ENCODE peak calls at places on chromosomes 2 and 18, in ten cellular contexts. One of them, this sample, is unnamed. For H3K9me3, the result is how much of the 10 kb centered on the place peaks cover.

GRCh38 chr18:9516437-9517064 is 41.2 kb downstream of the RALBP1 start:
- DNase-seq in prostate gland: no peak
- DNase-seq in K562: peak
- DNase-seq in sigmoid colon: no peak
- DNase-seq in HepG2: peak
- DNase-seq in HCT116: peak
- DNase-seq in transverse colon: no peak
- DNase-seq in endothelial cell of umbilical vein: peak
- DNase-seq in Panc1: no peak
- DNase-seq in stomach: no peak
- DNase-seq in this sample: no peak

GRCh38 chr2:142973822-142974207 is 96.4 kb downstream of the KYNU start:
- DNase-seq in HepG2: no peak
- DNase-seq in endothelial cell of umbilical vein: no peak
- DNase-seq in transverse colon: no peak
- DNase-seq in sigmoid colon: no peak
- DNase-seq in HCT116: no peak
- DNase-seq in stomach: no peak
- DNase-seq in prostate gland: no peak
- DNase-seq in Panc1: no peak
- DNase-seq in K562: no peak
- DNase-seq in this sample: no peak

GRCh38 chr2:112493858-112494648 is 12.1 kb downstream of the TTL start:
- DNase-seq in transverse colon: peak
- DNase-seq in prostate gland: no peak
- DNase-seq in HCT116: no peak
- DNase-seq in HepG2: peak
- DNase-seq in stomach: no peak
- DNase-seq in Panc1: no peak
- DNase-seq in endothelial cell of umbilical vein: peak
- DNase-seq in sigmoid colon: no peak
- DNase-seq in K562: peak
- DNase-seq in this sample: no peak

GRCh38 chr2:149601141-149601796 is 13.7 kb upstream of the MMADHC start:
- DNase-seq in transverse colon: no peak
- DNase-seq in Panc1: no peak
- DNase-seq in prostate gland: no peak
- DNase-seq in HepG2: no peak
- DNase-seq in sigmoid colon: no peak
- DNase-seq in stomach: no peak
- DNase-seq in HCT116: no peak
- DNase-seq in K562: no peak
- DNase-seq in endothelial cell of umbilical vein: peak
- DNase-seq in this sample: no peak

GRCh38 chr2:17800693-17801458 is 15.4 kb upstream of the MSGN1 start:
- DNase-seq in endothelial cell of umbilical vein: no peak
- DNase-seq in K562: no peak
- DNase-seq in sigmoid colon: no peak
- DNase-seq in prostate gland: peak
- DNase-seq in transverse colon: peak
- DNase-seq in Panc1: no peak
- DNase-seq in stomach: no peak
- DNase-seq in HepG2: no peak
- DNase-seq in HCT116: no peak
- DNase-seq in this sample: no peak

GRCh38 chr2:17877811-17878221 is 651 bp upstream of the KCNS3 start:
- DNase-seq in K562: no peak
- DNase-seq in sigmoid colon: no peak
- DNase-seq in Panc1: no peak
- DNase-seq in HepG2: no peak
- DNase-seq in endothelial cell of umbilical vein: peak
- DNase-seq in stomach: no peak
- DNase-seq in transverse colon: peak
- DNase-seq in prostate gland: peak
- DNase-seq in HCT116: no peak
- DNase-seq in this sample: no peak

GRCh38 chr2:149466635-149467034 is 120.9 kb downstream of the MMADHC start:
- DNase-seq in prostate gland: no peak
- DNase-seq in HepG2: no peak
- DNase-seq in K562: no peak
- DNase-seq in sigmoid colon: no peak
- DNase-seq in endothelial cell of umbilical vein: no peak
- DNase-seq in transverse colon: no peak
- DNase-seq in HCT116: no peak
- DNase-seq in Panc1: no peak
- DNase-seq in stomach: no peak
- DNase-seq in this sample: no peak

GRCh38 chr18:33282709-33283333 is 157.7 kb downstream of the CCDC178 start:
- DNase-seq in endothelial cell of umbilical vein: no peak
- DNase-seq in transverse colon: no peak
- DNase-seq in HepG2: no peak
- DNase-seq in HCT116: no peak
- DNase-seq in K562: no peak
- DNase-seq in sigmoid colon: no peak
- DNase-seq in stomach: no peak
- DNase-seq in prostate gland: no peak
- DNase-seq in Panc1: no peak
- DNase-seq in this sample: no peak

GRCh38 chr2:220849433-220849832 is 722.7 kb downstream of the EPHA4 start:
- DNase-seq in prostate gland: no peak
- DNase-seq in sigmoid colon: no peak
- DNase-seq in endothelial cell of umbilical vein: no peak
- DNase-seq in transverse colon: no peak
- DNase-seq in K562: no peak
- DNase-seq in stomach: no peak
- DNase-seq in Panc1: no peak
- DNase-seq in HCT116: no peak
- DNase-seq in HepG2: no peak
- DNase-seq in this sample: no peak

GRCh38 chr2:26612522-26613240 is 28.5 kb downstream of the CIB4 start:
- DNase-seq in prostate gland: no peak
- DNase-seq in HCT116: no peak
- DNase-seq in transverse colon: peak
- DNase-seq in Panc1: no peak
- DNase-seq in HepG2: no peak
- DNase-seq in stomach: no peak
- DNase-seq in K562: no peak
- DNase-seq in endothelial cell of umbilical vein: no peak
- DNase-seq in sigmoid colon: peak
- DNase-seq in this sample: no peak

GRCh38 chr2:8004250-8004681 is 677.6 kb upstream of the ID2 start:
- DNase-seq in endothelial cell of umbilical vein: no peak
- DNase-seq in K562: peak
- DNase-seq in HepG2: no peak
- DNase-seq in prostate gland: no peak
- DNase-seq in HCT116: no peak
- DNase-seq in sigmoid colon: peak
- DNase-seq in transverse colon: peak
- DNase-seq in Panc1: no peak
- DNase-seq in stomach: no peak
- DNase-seq in this sample: no peak

GRCh38 chr18:62324917-62325805 is at the start of gene TNFRSF11A:
- DNase-seq in HepG2: no peak
- DNase-seq in HCT116: no peak
- DNase-seq in stomach: peak
- DNase-seq in Panc1: no peak
- DNase-seq in sigmoid colon: no peak
- DNase-seq in transverse colon: peak
- DNase-seq in K562: peak
- DNase-seq in endothelial cell of umbilical vein: peak
- DNase-seq in prostate gland: peak
- DNase-seq in this sample: no peak

GRCh38 chr2:213202006-213202405 is 50.6 kb upstream of the IKZF2 start:
- DNase-seq in sigmoid colon: no peak
- DNase-seq in prostate gland: no peak
- DNase-seq in K562: no peak
- DNase-seq in transverse colon: no peak
- DNase-seq in HCT116: no peak
- DNase-seq in stomach: no peak
- DNase-seq in endothelial cell of umbilical vein: no peak
- DNase-seq in Panc1: no peak
- DNase-seq in HepG2: no peak
- DNase-seq in this sample: no peak

GRCh38 chr18:44584900-44585299 is 95.8 kb upstream of the SETBP1 start:
- DNase-seq in prostate gland: no peak
- DNase-seq in transverse colon: no peak
- DNase-seq in sigmoid colon: no peak
- DNase-seq in HepG2: no peak
- DNase-seq in K562: no peak
- DNase-seq in stomach: no peak
- DNase-seq in Panc1: no peak
- DNase-seq in endothelial cell of umbilical vein: no peak
- DNase-seq in HCT116: no peak
- DNase-seq in this sample: no peak

GRCh38 chr18:52008330-52008729 is 331.7 kb upstream of the DCC start:
- DNase-seq in stomach: no peak
- DNase-seq in HCT116: no peak
- DNase-seq in endothelial cell of umbilical vein: no peak
- DNase-seq in K562: no peak
- DNase-seq in Panc1: no peak
- DNase-seq in prostate gland: no peak
- DNase-seq in HepG2: no peak
- DNase-seq in transverse colon: no peak
- DNase-seq in sigmoid colon: no peak
- DNase-seq in this sample: no peak

DNA sequence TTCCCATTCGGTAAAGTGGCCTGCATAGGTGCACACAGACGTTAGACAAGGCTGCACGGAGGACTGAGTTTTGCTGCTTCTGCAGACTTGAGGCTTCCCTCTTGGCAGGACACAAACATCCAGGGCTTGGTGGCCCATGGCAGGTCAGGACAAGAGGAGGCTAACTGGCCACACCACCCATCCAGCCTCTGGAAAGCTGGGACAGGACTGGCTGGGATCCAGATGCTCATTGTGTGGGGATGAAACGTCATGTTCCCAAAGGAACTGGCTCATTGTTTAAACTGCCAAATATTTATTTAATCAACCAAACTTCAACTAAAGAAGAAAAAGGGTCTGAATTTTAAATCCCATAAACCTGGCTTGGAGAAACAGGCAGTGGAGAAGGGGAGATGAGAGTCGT is 239.1 kb upstream of the EPAS1 start:
- DNase-seq in endothelial cell of umbilical vein: peak
- DNase-seq in transverse colon: no peak
- DNase-seq in Panc1: no peak
- DNase-seq in K562: no peak
- DNase-seq in prostate gland: peak
- DNase-seq in sigmoid colon: peak
- DNase-seq in HepG2: no peak
- DNase-seq in stomach: peak
- DNase-seq in HCT116: no peak
- DNase-seq in this sample: no peak
- TF ChIP-seq POLR2AphosphoS5 in endothelial cell of umbilical vein: no peak
- TF ChIP-seq POLR2AphosphoS5 in transverse colon: no peak
- TF ChIP-seq POLR2AphosphoS5 in Panc1: no peak
- TF ChIP-seq POLR2AphosphoS5 in K562: no peak
- TF ChIP-seq POLR2AphosphoS5 in prostate gland: peak
- TF ChIP-seq POLR2AphosphoS5 in sigmoid colon: no peak
- TF ChIP-seq POLR2AphosphoS5 in HepG2: no peak
- TF ChIP-seq POLR2AphosphoS5 in stomach: no peak
- TF ChIP-seq POLR2AphosphoS5 in HCT116: no peak
- TF ChIP-seq POLR2AphosphoS5 in this sample: no peak

GRCh38 chr2:105454801-105455485 is 56.1 kb upstream of the FHL2 start:
- DNase-seq in endothelial cell of umbilical vein: peak
- DNase-seq in prostate gland: no peak
- DNase-seq in transverse colon: peak
- DNase-seq in HCT116: peak
- DNase-seq in HepG2: peak
- DNase-seq in stomach: peak
- DNase-seq in sigmoid colon: no peak
- DNase-seq in K562: peak
- DNase-seq in Panc1: peak
- DNase-seq in this sample: no peak
- H3K9me3 ChIP-seq in endothelial cell of umbilical vein: under half
- H3K9me3 ChIP-seq in prostate gland: under half
- H3K9me3 ChIP-seq in transverse colon: under half
- H3K9me3 ChIP-seq in HCT116: under half
- H3K9me3 ChIP-seq in HepG2: under half
- H3K9me3 ChIP-seq in stomach: under half
- H3K9me3 ChIP-seq in sigmoid colon: under half
- H3K9me3 ChIP-seq in K562: under half
- H3K9me3 ChIP-seq in Panc1: under half
- H3K9me3 ChIP-seq in this sample: under half

GRCh38 chr2:127647242-127648190 is 1.6 kb downstream of the GPR17 start:
- DNase-seq in Panc1: no peak
- DNase-seq in HCT116: no peak
- DNase-seq in HepG2: no peak
- DNase-seq in stomach: no peak
- DNase-seq in endothelial cell of umbilical vein: peak
- DNase-seq in sigmoid colon: peak
- DNase-seq in K562: no peak
- DNase-seq in transverse colon: no peak
- DNase-seq in prostate gland: no peak
- DNase-seq in this sample: no peak

GRCh38 chr2:127644661-127645394 is 1.1 kb upstream of the GPR17 start:
- DNase-seq in K562: no peak
- DNase-seq in stomach: no peak
- DNase-seq in transverse colon: no peak
- DNase-seq in endothelial cell of umbilical vein: no peak
- DNase-seq in HCT116: no peak
- DNase-seq in prostate gland: no peak
- DNase-seq in sigmoid colon: peak
- DNase-seq in HepG2: no peak
- DNase-seq in Panc1: no peak
- DNase-seq in this sample: no peak

GRCh38 chr2:127648321-127648720 is 2.4 kb downstream of the GPR17 start:
- DNase-seq in prostate gland: no peak
- DNase-seq in K562: no peak
- DNase-seq in HCT116: no peak
- DNase-seq in stomach: no peak
- DNase-seq in transverse colon: no peak
- DNase-seq in Panc1: no peak
- DNase-seq in endothelial cell of umbilical vein: no peak
- DNase-seq in sigmoid colon: peak
- DNase-seq in HepG2: no peak
- DNase-seq in this sample: no peak

GRCh38 chr2:127645395-127646291 is at the start of gene GPR17:
- DNase-seq in Panc1: no peak
- DNase-seq in transverse colon: no peak
- DNase-seq in stomach: no peak
- DNase-seq in HCT116: no peak
- DNase-seq in HepG2: peak
- DNase-seq in endothelial cell of umbilical vein: no peak
- DNase-seq in K562: no peak
- DNase-seq in sigmoid colon: peak
- DNase-seq in prostate gland: no peak
- DNase-seq in this sample: no peak

GRCh38 chr2:127646487-127647241 is 711 bp downstream of the GPR17 start:
- DNase-seq in K562: no peak
- DNase-seq in Panc1: no peak
- DNase-seq in sigmoid colon: peak
- DNase-seq in endothelial cell of umbilical vein: no peak
- DNase-seq in transverse colon: no peak
- DNase-seq in HepG2: no peak
- DNase-seq in HCT116: no peak
- DNase-seq in prostate gland: no peak
- DNase-seq in stomach: no peak
- DNase-seq in this sample: no peak
- TF ChIP-seq POLR2AphosphoS5 in K562: no peak
- TF ChIP-seq POLR2AphosphoS5 in Panc1: no peak
- TF ChIP-seq POLR2AphosphoS5 in sigmoid colon: no peak
- TF ChIP-seq POLR2AphosphoS5 in endothelial cell of umbilical vein: no peak
- TF ChIP-seq POLR2AphosphoS5 in transverse colon: no peak
- TF ChIP-seq POLR2AphosphoS5 in HepG2: no peak
- TF ChIP-seq POLR2AphosphoS5 in HCT116: no peak
- TF ChIP-seq POLR2AphosphoS5 in prostate gland: no peak
- TF ChIP-seq POLR2AphosphoS5 in stomach: no peak
- TF ChIP-seq POLR2AphosphoS5 in this sample: no peak

GRCh38 chr2:32623311-32623706 is 4.5 kb upstream of the TTC27 start:
- DNase-seq in transverse colon: no peak
- DNase-seq in HCT116: no peak
- DNase-seq in endothelial cell of umbilical vein: no peak
- DNase-seq in stomach: no peak
- DNase-seq in Panc1: no peak
- DNase-seq in K562: no peak
- DNase-seq in sigmoid colon: no peak
- DNase-seq in HepG2: no peak
- DNase-seq in prostate gland: no peak
- DNase-seq in this sample: no peak
- H3K9me3 ChIP-seq in transverse colon: under half
- H3K9me3 ChIP-seq in HCT116: under half
- H3K9me3 ChIP-seq in endothelial cell of umbilical vein: under half
- H3K9me3 ChIP-seq in stomach: under half
- H3K9me3 ChIP-seq in Panc1: under half
- H3K9me3 ChIP-seq in K562: under half
- H3K9me3 ChIP-seq in sigmoid colon: under half
- H3K9me3 ChIP-seq in HepG2: under half
- H3K9me3 ChIP-seq in prostate gland: under half
- H3K9me3 ChIP-seq in this sample: under half